ENCODE peak calls at places on chromosomes 5 and 9, in nine cellular contexts. R is breast epithelium, F is lung, N is kidney epithelial cell, C is transverse colon, Q is heart left ventricle, E is fibroblast of lung, J is mucosa of descending colon, S is IMR-90. M is an unnamed sample.

GRCh38 chr9:135085830-135086546 is 1.5 kb upstream of the OLFM1 start:
- DNase-seq in R (peak; percentile 64), F (peak; percentile 82), N (no peak), C (peak; percentile 76), Q (peak; percentile 80), E (peak; percentile 41), J (peak; percentile 89), S (peak; percentile 43), M (peak; percentile 57)

GRCh38 chr5:130874861-130875419 is 290.1 kb downstream of the HINT1 start:
- DNase-seq in R (no peak), F (no peak), N (no peak), C (no peak), Q (no peak), E (no peak), J (no peak), S (no peak), M (no peak)

GRCh38 chr9:137723396-137724113 is 104.8 kb downstream of the EHMT1 start:
- DNase-seq in R (no peak), F (no peak), N (no peak), C (no peak), Q (no peak), E (no peak), J (no peak), S (no peak), M (peak; percentile 40)

GRCh38 chr5:36535390-36535789 is 71.0 kb upstream of the SLC1A3 start:
- DNase-seq in R (peak; percentile 32), F (no peak), N (no peak), C (no peak), Q (peak; percentile 70), E (no peak), J (no peak), S (no peak), M (no peak)

GRCh38 chr5:179836225-179837019 is 15.7 kb downstream of the SQSTM1 start:
- DNase-seq in R (no peak), F (no peak), N (no peak), C (no peak), Q (peak; percentile 63), E (peak; percentile 41), J (no peak), S (peak; percentile 52), M (peak; percentile 69)

GRCh38 chr9:34983209-34983608 is 6.3 kb upstream of the DNAJB5 start:
- DNase-seq in R (no peak), F (no peak), N (no peak), C (no peak), Q (no peak), E (no peak), J (no peak), S (no peak), M (no peak)

GRCh38 chr9:95277509-95277908 is 40.0 kb downstream of the FANCC start:
- DNase-seq in R (no peak), F (no peak), N (no peak), C (no peak), Q (no peak), E (no peak), J (no peak), S (no peak), M (no peak)

GRCh38 chr9:20760246-20760901 is 76.3 kb downstream of the FOCAD start:
- DNase-seq in R (no peak), F (no peak), N (no peak), C (no peak), Q (no peak), E (no peak), J (no peak), S (no peak), M (peak; percentile 8)

GRCh38 chr5:134374234-134374633 is 2.9 kb downstream of the UBE2B start:
- DNase-seq in R (no peak), F (no peak), N (no peak), C (no peak), Q (no peak), E (no peak), J (no peak), S (no peak), M (no peak)

GRCh38 chr9:127121628-127122175 is 733 bp downstream of the ANGPTL2 start:
- DNase-seq in R (no peak), F (no peak), N (no peak), C (no peak), Q (no peak), E (peak; percentile 46), J (no peak), S (peak; percentile 35), M (peak; percentile 36)

GRCh38 chr5:176436641-176437040 is 11.5 kb upstream of the FAF2 start:
- DNase-seq in R (no peak), F (no peak), N (no peak), C (no peak), Q (no peak), E (no peak), J (no peak), S (peak; percentile 88), M (peak; percentile 69)

GRCh38 chr9:117546894-117547293 is 132.0 kb upstream of the ASTN2 start:
- DNase-seq in R (no peak), F (no peak), N (no peak), C (peak; percentile 26), Q (no peak), E (no peak), J (peak; percentile 44), S (no peak), M (no peak)

GRCh38 chr5:150431048-150431447 is 18.3 kb upstream of the CD74 start:
- DNase-seq in R (no peak), F (no peak), N (no peak), C (no peak), Q (no peak), E (no peak), J (no peak), S (no peak), M (no peak)

GRCh38 chr5:113059232-113059805 is 82.7 kb downstream of the DCP2 start:
- DNase-seq in R (no peak), F (no peak), N (peak; percentile 91), C (no peak), Q (peak; percentile 77), E (peak; percentile 96), J (no peak), S (peak; percentile 74), M (peak; percentile 66)

GRCh38 chr5:110376281-110376916 is 350.1 kb downstream of the TMEM232 start:
- DNase-seq in R (no peak), F (no peak), N (no peak), C (no peak), Q (no peak), E (peak; percentile 81), J (no peak), S (no peak), M (peak; percentile 36)

DNA sequence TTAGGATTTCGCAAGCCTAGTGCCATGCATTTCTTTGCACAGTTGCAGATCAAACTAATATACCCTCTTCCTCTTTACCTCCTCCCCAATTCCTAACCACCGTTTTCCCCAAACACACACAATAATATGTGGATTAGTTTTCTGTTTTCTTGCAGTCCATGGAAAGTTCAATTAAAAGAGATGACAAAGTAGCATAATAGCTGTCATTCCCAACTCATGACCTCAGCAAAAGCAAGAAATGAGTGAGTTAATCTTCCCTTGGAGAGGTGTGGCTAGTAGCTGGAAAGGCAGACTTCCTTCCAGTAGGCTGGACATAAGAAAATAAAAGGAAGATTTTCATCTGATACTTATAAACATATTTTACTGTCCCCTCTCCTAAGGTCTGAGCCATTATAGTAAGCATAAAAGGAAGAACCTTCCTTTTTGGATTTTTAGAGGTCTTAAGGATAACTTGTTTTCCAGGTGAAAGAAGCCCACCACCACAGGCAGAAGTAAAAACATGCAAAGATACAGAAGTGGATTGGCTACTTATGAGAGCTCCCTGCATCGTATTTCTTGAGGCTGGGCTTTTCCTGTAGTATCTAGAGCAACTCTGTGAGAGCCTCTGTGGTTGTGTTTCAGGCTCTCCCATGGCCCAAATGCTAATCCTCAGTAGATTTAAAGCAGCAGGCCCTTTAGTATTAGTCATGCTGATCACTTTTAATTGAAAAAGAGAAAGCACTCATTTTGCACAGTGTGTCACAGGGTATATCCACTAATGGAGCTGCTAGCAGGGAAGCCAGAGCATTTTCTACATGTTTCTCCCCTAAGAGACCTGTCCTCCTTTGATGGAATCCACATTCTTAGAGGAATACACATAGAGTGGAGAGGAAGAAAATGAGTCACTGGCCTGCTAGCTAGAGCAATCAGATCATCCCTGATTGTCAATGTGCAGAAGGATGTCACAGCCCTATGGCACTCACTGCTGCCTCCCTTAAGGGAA is 348.8 kb downstream of the TMEM232 start:
- DNase-seq in R (no peak), F (no peak), N (peak; percentile 75), C (no peak), Q (no peak), E (peak; percentile 94), J (no peak), S (peak; percentile 34), M (peak; percentile 50)
- H3K4me3 ChIP-seq in R (no peak overlapping the region), F (no peak overlapping the region), N (no peak overlapping the region), C (no peak overlapping the region), Q (no peak overlapping the region), E (no peak overlapping the region), J (no peak overlapping the region), S (no peak overlapping the region), M (no peak overlapping the region)

GRCh38 chr5:81181576-81182316 is 51.4 kb upstream of the CKMT2 start:
- DNase-seq in R (no peak), F (no peak), N (no peak), C (no peak), Q (no peak), E (no peak), J (no peak), S (no peak), M (no peak)
- TF ChIP-seq CTCF in R (no peak), F (no peak), N (no peak), C (no peak), Q (no peak), E (no peak), J (no peak), S (no peak), M (no peak)

DNA sequence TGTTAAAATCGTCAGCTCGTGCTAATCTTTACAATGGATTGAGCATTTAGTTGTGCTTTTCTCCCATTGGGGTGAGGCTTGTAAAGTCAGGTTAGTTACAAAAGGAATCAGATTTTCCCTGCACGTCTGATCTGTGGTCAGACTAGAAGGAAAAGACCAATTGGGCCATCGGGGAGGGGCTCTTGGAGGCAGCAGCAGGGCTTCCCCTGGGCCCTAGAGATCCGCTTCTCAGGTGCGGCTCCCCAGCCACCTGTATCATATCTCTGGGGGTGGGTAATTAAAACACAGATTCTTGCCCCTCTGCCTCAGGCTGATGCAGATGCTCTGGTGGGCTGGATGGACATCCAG is 200.3 kb downstream of the HSPA4 start:
- DNase-seq in R (no peak), F (no peak), N (no peak), C (no peak), Q (no peak), E (no peak), J (no peak), S (no peak), M (no peak)
- H3K4me3 ChIP-seq in R (no peak overlapping the region), F (no peak overlapping the region), N (no peak overlapping the region), C (no peak overlapping the region), Q (no peak overlapping the region), E (no peak overlapping the region), J (no peak overlapping the region), S (no peak overlapping the region), M (no peak overlapping the region)

GRCh38 chr5:78799254-78800017 is 150.9 kb upstream of the LHFPL2 start:
- DNase-seq in R (no peak), F (no peak), N (peak; percentile 21), C (no peak), Q (no peak), E (peak; percentile 81), J (no peak), S (peak; percentile 67), M (peak; percentile 44)
- TF ChIP-seq CTCF in R (no peak), F (no peak), N (no peak), C (no peak), Q (no peak), E (no peak), J (no peak), S (peak; percentile 14), M (peak; percentile 38)

M was measured in fibroblast of villous mesenchyme.